ENCODE peak calls at places on chromosome 10, in nine cellular contexts. V is neuronal stem cell; F is body of pancreas; T is H9; N is right lobe of liver; H is left ventricle myocardium inferior; A is DND-41; J is CD4-positive, alpha-beta memory T cell; Y is cardiac muscle cell. R is an unnamed sample.

GRCh38 chr10:93715345-93715744 is 13.0 kb upstream of the FRA10AC1 start:
- DNase-seq in V (no peak), F (no peak), T (no peak), N (no peak), H (no peak), A (no peak), J (no peak), Y (no peak), R (no peak)

GRCh38 chr10:17965649-17966048 is 13.9 kb downstream of the SLC39A12 start:
- DNase-seq in V (no peak), F (no peak), T (no peak), N (no peak), H (no peak), A (no peak), J (no peak), Y (no peak), R (no peak)

GRCh38 chr10:102894491-102895213 is 23.4 kb upstream of the CNNM2 start:
- DNase-seq in V (no peak), F (no peak), T (no peak), N (no peak), H (no peak), A (no peak), J (no peak), Y (no peak), R (no peak)

GRCh38 chr10:104041891-104042535 is 43.7 kb downstream of the COL17A1 start:
- DNase-seq in V (no peak), F (no peak), T (peak; percentile 22), N (no peak), H (no peak), A (no peak), J (no peak), Y (no peak), R (no peak)

GRCh38 chr10:10330481-10330880 is 687.2 kb upstream of the CELF2 start:
- DNase-seq in V (no peak), F (no peak), T (no peak), N (no peak), H (no peak), A (no peak), J (no peak), Y (no peak), R (no peak)

GRCh38 chr10:1323951-1324350 is 267.8 kb downstream of the WDR37 start:
- DNase-seq in V (no peak), F (no peak), T (no peak), N (no peak), H (no peak), A (no peak), J (no peak), Y (no peak), R (no peak)

GRCh38 chr10:69757553-69758309 is 44.0 kb upstream of the COL13A1 start:
- DNase-seq in V (no peak), F (peak; percentile 46), T (no peak), N (no peak), H (peak; percentile 46), A (no peak), J (no peak), Y (peak; percentile 71), R (peak; percentile 44)

GRCh38 chr10:10663587-10663986 is 354.1 kb upstream of the CELF2 start:
- DNase-seq in V (no peak), F (no peak), T (no peak), N (no peak), H (no peak), A (no peak), J (no peak), Y (no peak), R (no peak)

GRCh38 chr10:96714031-96714590 is 6.2 kb downstream of the PIK3AP1 start:
- DNase-seq in V (no peak), F (no peak), T (no peak), N (no peak), H (no peak), A (no peak), J (no peak), Y (no peak), R (no peak)

GRCh38 chr10:5835446-5836095 is 22.3 kb upstream of the GDI2 start:
- DNase-seq in V (no peak), F (no peak), T (peak; percentile 23), N (no peak), H (no peak), A (no peak), J (no peak), Y (no peak), R (no peak)

GRCh38 chr10:49837096-49837495 is 75.0 kb upstream of the OGDHL start:
- DNase-seq in V (no peak), F (no peak), T (no peak), N (no peak), H (no peak), A (no peak), J (no peak), Y (no peak), R (no peak)

GRCh38 chr10:91598211-91598981 is 34.5 kb downstream of the PPP1R3C start:
- DNase-seq in V (no peak), F (no peak), T (no peak), N (no peak), H (no peak), A (no peak), J (no peak), Y (no peak), R (peak; percentile 77)

GRCh38 chr10:119803264-119803663 is 69.4 kb downstream of the MCMBP start:
- DNase-seq in V (no peak), F (no peak), T (no peak), N (no peak), H (no peak), A (no peak), J (no peak), Y (no peak), R (peak; percentile 73)

GRCh38 chr10:11295492-11295891 is 277.8 kb downstream of the CELF2 start:
- DNase-seq in V (no peak), F (no peak), T (no peak), N (no peak), H (no peak), A (no peak), J (no peak), Y (no peak), R (no peak)

GRCh38 chr10:52197098-52197497 is 117.0 kb upstream of the DKK1 start:
- DNase-seq in V (no peak), F (no peak), T (no peak), N (no peak), H (no peak), A (no peak), J (no peak), Y (no peak), R (no peak)

GRCh38 chr10:74926791-74927585 is 100.6 kb downstream of the KAT6B start:
- DNase-seq in V (no peak), F (no peak), T (no peak), N (no peak), H (no peak), A (no peak), J (no peak), Y (no peak), R (no peak)

GRCh38 chr10:50596456-50596855 is 27.3 kb downstream of the SGMS1 start:
- DNase-seq in V (no peak), F (no peak), T (no peak), N (no peak), H (no peak), A (no peak), J (no peak), Y (no peak), R (no peak)

DNA sequence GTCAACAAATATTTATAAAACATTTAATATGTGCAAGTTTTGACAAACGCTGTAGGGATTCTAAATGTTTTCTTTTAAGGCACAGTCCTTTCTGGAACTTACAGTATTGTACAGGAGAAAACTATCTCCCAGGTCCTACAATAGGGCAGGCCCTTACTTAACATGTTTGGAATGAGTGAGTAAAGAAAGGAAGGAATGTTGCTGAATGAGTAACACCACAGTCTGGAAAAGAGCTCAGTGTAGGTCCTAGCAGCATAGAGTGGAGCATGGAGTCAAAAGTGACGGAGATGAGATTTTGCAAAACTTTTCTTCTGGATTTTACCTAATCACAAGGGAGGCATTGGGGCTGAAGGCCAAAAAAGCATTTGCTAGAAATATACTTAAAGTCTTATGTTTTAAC is 20.4 kb upstream of the ADD3 start:
- DNase-seq in V (no peak), F (no peak), T (no peak), N (no peak), H (no peak), A (no peak), J (no peak), Y (no peak), R (peak; percentile 51)
- H3K4me1 ChIP-seq in V (no peaks in the 10 kb centered on the region), F (no peaks in the 10 kb centered on the region), T (no peaks in the 10 kb centered on the region), N (no peaks in the 10 kb centered on the region), H (peaks cover 1% of the 10 kb centered on the region), A (no peaks in the 10 kb centered on the region), J (no peaks in the 10 kb centered on the region), Y (no peaks in the 10 kb centered on the region), R (peaks cover 30% of the 10 kb centered on the region)

DNA sequence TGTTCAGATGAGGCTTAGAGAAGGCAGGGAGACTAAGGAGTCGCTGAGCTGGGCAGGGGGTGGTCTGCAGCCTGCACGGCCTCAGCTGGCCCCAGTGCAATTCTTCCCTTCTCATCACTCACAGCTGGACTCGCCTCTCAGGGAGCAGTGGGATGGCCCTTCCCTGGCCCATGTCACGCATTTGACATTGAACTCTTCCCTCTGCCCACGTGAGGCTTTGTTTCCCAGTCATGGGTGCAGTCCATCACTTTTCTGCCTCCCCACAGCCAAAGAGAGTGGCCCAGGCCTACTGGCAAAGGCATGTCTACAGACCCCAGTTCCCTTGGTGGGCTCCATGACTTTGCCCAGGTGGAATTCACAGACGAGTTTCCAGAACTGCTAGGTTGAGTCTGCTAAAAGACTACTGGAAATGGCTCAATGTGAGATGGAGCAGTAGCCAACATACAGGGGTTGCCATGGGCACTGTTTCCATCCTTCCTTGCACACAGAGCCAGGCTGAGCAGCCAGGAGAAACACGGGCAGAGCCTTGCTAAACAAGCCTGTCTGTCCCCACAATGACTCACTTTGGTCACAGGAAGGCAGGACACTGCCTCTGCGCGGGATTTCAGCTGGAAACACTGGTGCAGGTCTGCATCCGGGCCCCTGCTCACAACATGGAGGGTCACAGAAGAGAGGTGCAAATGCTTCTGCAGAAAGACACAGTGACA is 90.1 kb downstream of the OAT start:
- DNase-seq in V (no peak), F (no peak), T (no peak), N (no peak), H (no peak), A (no peak), J (no peak), Y (no peak), R (no peak)
- H3K27ac ChIP-seq in V (no peak overlapping the region), F (no peak overlapping the region), T (no peak overlapping the region), N (no peak overlapping the region), H (no peak overlapping the region), A (no peak overlapping the region), J (no peak overlapping the region), Y (no peak overlapping the region), R (no peak overlapping the region)

DNA sequence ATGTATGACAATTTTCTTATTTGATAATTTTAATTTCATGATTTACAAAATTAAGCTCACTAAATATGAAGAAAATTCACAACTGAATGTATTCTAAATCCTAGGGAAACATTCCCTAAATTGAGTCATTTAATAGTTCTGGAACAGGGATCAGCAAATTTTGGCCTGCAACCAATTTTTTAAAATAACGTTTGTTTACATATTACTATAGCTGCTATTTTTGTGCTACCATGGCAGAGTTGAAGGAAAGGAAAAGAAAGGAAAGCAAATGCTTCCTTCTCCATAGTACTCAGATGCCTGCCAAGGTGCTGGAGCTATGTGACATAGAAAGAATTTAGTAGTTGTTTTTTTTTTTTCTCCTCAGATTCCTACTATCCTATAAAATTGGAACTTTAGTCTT is 1307.7 kb upstream of the LRRTM3 start:
- DNase-seq in V (no peak), F (no peak), T (no peak), N (no peak), H (no peak), A (no peak), J (no peak), Y (no peak), R (no peak)
- H3K4me1 ChIP-seq in V (no peaks in the 10 kb centered on the region), F (no peaks in the 10 kb centered on the region), T (no peaks in the 10 kb centered on the region), N (no peaks in the 10 kb centered on the region), H (no peaks in the 10 kb centered on the region), A (no peaks in the 10 kb centered on the region), J (no peaks in the 10 kb centered on the region), Y (no peaks in the 10 kb centered on the region), R (no peaks in the 10 kb centered on the region)

GRCh38 chr10:20953120-20953519 is 56.0 kb upstream of the NEBL start:
- DNase-seq in V (no peak), F (no peak), T (peak; percentile 44), N (no peak), H (no peak), A (no peak), J (no peak), Y (no peak), R (no peak)
- H3K27ac ChIP-seq in V (peak overlapping the region; percentile 88), F (no peak overlapping the region), T (no peak overlapping the region), N (no peak overlapping the region), H (no peak overlapping the region), A (no peak overlapping the region), J (no peak overlapping the region), Y (peak overlapping the region; percentile 89), R (no peak overlapping the region)